ENCODE peak calls at places on chromosomes 6 and 20, in six cellular contexts. S, G, H, O, N and E are unnamed samples.

GRCh38 chr6:111228094-111228493 is 140.8 kb downstream of the SLC16A10 start:
- DNase-seq in H (no peak), O (no peak), G (no peak), N (no peak), S (no peak), E (no peak)

GRCh38 chr6:33313105-33313708 is 671 bp downstream of the TAPBP start:
- DNase-seq in H (no peak), G (peak; percentile 46), N (no peak), O (peak; percentile 69), S (no peak), E (peak; percentile 63)

GRCh38 chr6:41519748-41520699 is 26.2 kb upstream of the FOXP4 start:
- DNase-seq in O (no peak), H (no peak), G (peak; percentile 89), N (no peak), S (peak; percentile 97), E (peak; percentile 55)

GRCh38 chr20:40160151-40160550 is 528.9 kb downstream of the MAFB start:
- DNase-seq in O (no peak), S (peak; percentile 60), N (peak; percentile 10), G (peak; percentile 27), H (no peak), E (peak; percentile 27)

GRCh38 chr6:43271103-43271815 is 26.8 kb upstream of the SLC22A7 start:
- DNase-seq in S (no peak), H (no peak), N (no peak), O (no peak), G (no peak), E (no peak)

GRCh38 chr6:157631388-157631787 is 191.7 kb upstream of the SNX9 start:
- DNase-seq in S (no peak), G (no peak), H (no peak), N (no peak), O (no peak), E (no peak)

GRCh38 chr6:133083248-133083967 is 157.7 kb upstream of the EYA4 start:
- DNase-seq in G (no peak), N (no peak), O (no peak), S (no peak), H (no peak), E (no peak)

GRCh38 chr6:42010185-42010872 is 40.0 kb upstream of the TAF8 start:
- DNase-seq in H (no peak), N (no peak), G (peak; percentile 21), O (no peak), S (no peak), E (no peak)

GRCh38 chr20:8183526-8183925 is 51.5 kb downstream of the PLCB1 start:
- DNase-seq in H (no peak), S (no peak), N (no peak), O (no peak), G (no peak), E (no peak)

GRCh38 chr6:124967444-124967843 is 5.2 kb downstream of the RNF217 start:
- DNase-seq in S (no peak), O (no peak), H (no peak), N (no peak), G (no peak), E (no peak)

GRCh38 chr6:51814418-51814817 is 273.0 kb downstream of the PKHD1 start:
- DNase-seq in O (no peak), N (no peak), G (no peak), H (no peak), S (no peak), E (no peak)

DNA sequence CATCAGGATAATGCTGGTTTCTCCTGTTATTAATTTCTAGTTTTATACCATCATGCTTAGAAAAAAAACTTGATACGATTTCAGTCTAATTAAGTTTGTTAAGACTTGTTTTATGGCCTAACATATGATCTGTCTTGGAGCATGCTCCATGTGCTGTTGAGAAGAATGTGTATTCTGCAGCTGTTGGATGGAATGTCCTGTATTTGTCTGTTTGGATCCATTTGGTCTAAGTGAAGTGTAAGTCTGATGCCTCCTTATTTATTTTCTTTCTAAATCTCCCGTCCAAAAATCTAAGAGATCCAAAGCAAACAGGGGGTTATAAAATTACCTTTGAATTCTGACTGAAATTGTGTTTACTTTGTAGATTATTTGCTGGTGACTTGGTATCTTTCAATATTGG is 30.0 kb upstream of the PRND start:
- DNase-seq in G (no peak), H (no peak), O (no peak), N (no peak), S (peak; percentile 44), E (no peak)
- TF ChIP-seq EP300 in G (no peak), H (no peak), O (no peak), N (no peak), S (peak; percentile 29), E (no peak)

GRCh38 chr20:36582821-36583220 is 9.4 kb downstream of the TGIF2 start:
- DNase-seq in N (no peak), O (no peak), H (no peak), S (no peak), G (no peak), E (no peak)

GRCh38 chr20:36582322-36582721 is 8.9 kb downstream of the TGIF2 start:
- DNase-seq in S (no peak), O (no peak), N (no peak), H (no peak), G (no peak), E (no peak)

GRCh38 chr20:36587388-36588136 is 14.2 kb downstream of the TGIF2 start:
- DNase-seq in N (no peak), G (no peak), H (no peak), S (no peak), O (no peak), E (no peak)

GRCh38 chr20:36584018-36584481 is 10.7 kb downstream of the TGIF2 start:
- DNase-seq in O (no peak), N (no peak), S (no peak), H (no peak), G (no peak), E (no peak)

DNA sequence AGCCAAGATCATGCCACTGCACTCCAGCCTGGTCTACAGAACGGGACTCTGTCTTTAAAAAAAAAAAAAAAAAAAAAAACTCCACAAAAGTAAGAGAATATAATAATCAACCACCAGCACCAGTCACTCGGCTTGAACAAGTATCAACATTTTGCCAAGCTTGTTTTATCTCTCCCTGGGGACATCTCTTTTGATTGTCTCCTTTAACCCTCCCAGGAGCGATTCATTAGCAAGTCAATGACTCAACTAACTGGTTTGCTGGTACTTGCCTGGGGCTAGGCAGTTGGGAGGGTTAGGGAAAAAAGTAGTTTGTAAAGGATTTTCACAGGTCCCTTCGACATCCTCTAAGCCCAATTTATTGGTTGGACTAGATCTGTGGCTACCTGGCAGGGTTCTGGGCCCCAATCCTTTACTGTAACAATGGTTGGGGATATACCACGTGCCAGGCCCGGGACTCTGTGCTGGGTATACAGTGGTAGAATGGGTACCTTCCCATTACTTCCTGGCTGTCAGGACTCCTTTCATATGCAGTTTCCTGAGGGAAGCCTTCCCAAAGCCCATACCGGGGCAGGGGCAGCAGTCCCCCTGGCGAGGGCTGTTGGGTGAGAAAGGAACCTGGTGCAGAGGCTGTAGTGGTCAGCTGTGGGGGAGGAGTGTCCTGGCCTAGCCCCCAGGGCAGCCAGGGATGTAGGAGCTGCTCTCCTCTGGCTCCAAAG is 12.2 kb downstream of the TGIF2 start:
- DNase-seq in S (no peak), G (no peak), N (no peak), O (no peak), H (no peak), E (no peak)
- H3K9me3 ChIP-seq in S (no peaks in the 10 kb centered on the region), G (no peaks in the 10 kb centered on the region), N (no peaks in the 10 kb centered on the region), O (no peaks in the 10 kb centered on the region), H (no peaks in the 10 kb centered on the region), E (no peaks in the 10 kb centered on the region)

GRCh38 chr20:53749499-53749898 is 155.9 kb upstream of the ZNF217 start:
- DNase-seq in N (no peak), G (no peak), H (no peak), O (no peak), S (no peak), E (no peak)

GRCh38 chr20:53752971-53753879 is 159.6 kb upstream of the ZNF217 start:
- DNase-seq in O (no peak), S (no peak), G (no peak), H (no peak), N (no peak), E (no peak)

GRCh38 chr20:53752583-53752970 is 158.9 kb upstream of the ZNF217 start:
- DNase-seq in N (no peak), H (no peak), O (no peak), G (no peak), S (no peak), E (no peak)

GRCh38 chr20:53750827-53751393 is 157.3 kb upstream of the ZNF217 start:
- DNase-seq in S (no peak), O (no peak), H (no peak), G (peak; percentile 25), N (no peak), E (peak; percentile 22)

DNA sequence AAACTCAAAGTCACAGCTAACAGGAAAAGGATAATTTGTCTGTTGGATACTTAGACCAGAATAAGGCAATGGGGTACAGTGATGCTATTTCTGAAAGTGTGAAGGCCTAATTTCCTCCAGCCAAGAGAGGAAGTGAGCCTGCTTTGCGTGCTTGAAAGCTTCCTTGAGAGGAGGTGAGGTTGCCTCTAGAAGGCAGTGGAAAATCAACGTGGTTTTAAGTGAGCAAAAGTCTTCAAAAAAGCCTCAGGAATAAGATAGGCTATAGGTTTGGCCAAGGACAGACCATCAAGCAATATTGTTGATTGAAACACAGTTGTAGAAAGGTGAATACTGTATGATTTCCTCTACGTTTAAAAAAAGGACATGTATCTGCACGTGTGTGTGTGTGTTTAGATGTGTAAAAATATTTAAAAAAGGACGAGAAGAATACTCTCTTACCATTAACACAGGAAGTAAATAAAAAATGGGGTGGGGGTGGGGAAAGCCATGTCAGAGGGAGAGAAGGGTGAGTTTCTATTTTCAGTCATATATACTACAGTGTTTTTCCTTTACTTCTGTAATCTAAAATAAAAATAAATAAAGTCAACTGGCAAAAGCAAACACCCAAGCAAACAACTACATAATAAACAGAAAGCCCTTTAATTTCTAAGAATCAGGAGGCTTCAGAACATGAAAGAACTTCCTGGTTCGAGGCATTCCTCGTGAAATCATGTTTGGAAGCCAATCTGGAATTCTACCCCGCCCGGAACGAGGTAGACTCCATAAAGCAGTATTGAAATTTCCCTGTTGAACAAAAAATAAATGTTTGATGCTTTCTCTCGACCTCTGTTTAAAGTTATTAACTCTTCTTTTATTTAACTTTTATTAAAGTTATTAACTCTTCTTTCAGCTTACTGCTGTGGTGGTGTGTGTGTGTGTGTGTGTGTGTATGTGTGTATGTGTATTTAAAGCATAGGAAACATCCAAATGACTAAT is 158.0 kb upstream of the ZNF217 start:
- DNase-seq in N (no peak), S (no peak), H (no peak), G (peak; percentile 24), O (no peak), E (peak; percentile 26)
- TF ChIP-seq EP300 in N (no peak), S (peak; percentile 78), H (no peak), G (no peak), O (no peak), E (no peak)

DNA sequence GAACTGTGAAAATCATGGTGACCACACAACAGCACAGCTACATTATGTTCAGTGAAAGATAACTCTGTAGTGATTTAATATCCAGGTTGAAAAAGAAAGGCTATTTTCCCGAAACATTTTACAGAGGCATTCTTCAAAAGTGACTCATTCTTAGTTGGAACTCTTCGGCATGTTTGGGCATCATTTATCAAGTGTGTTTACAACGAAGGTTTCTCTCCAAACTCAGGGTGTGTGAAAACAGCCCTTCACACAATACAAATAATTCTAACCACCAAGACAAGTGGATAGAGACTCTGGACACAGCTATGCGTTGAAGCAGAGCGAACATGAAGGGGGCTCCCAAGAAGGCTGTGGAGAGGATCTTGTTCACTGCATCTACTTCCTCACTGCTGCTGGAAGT is 57.6 kb downstream of the CBLN4 start:
- DNase-seq in S (no peak), O (no peak), N (no peak), H (no peak), G (no peak), E (no peak)
- H3K9me3 ChIP-seq in S (peaks cover 89% of the 10 kb centered on the region), O (no peaks in the 10 kb centered on the region), N (no peaks in the 10 kb centered on the region), H (no peaks in the 10 kb centered on the region), G (no peaks in the 10 kb centered on the region), E (no peaks in the 10 kb centered on the region)